ENCODE peak calls at places on chromosomes 12 and 14, in four cellular contexts. I is aorta, Q is fibroblast of lung, X is PC-9. S is an unnamed sample.

GRCh38 chr12:95102916-95103671 is 29.7 kb upstream of the NR2C1 start:
- DNase-seq in Q (peak), X (peak), I (no peak), S (no peak)

GRCh38 chr14:77882098-77882497 is 82.2 kb downstream of the ADCK1 start:
- DNase-seq in X (no peak), Q (no peak), I (no peak), S (no peak)

GRCh38 chr12:95942106-95942531 is 295 bp downstream of the CCDC38 start:
- DNase-seq in Q (no peak), I (no peak), X (no peak), S (peak)

GRCh38 chr14:28436821-28437220 is 329.8 kb upstream of the FOXG1 start:
- DNase-seq in I (no peak), Q (no peak), X (no peak), S (no peak)

GRCh38 chr12:69608114-69608513 is 2.6 kb downstream of the LRRC10 start:
- DNase-seq in Q (no peak), I (no peak), X (no peak), S (no peak)

GRCh38 chr12:53938276-53939140 is at the start of gene HOXC13:
- DNase-seq in Q (peak), I (peak), X (peak), S (peak)

GRCh38 chr14:25622752-25623151 is 572.8 kb upstream of the STXBP6 start:
- DNase-seq in Q (no peak), I (no peak), X (no peak), S (no peak)

GRCh38 chr14:104333903-104334811 is 195.8 kb downstream of the KIF26A start:
- DNase-seq in I (no peak), Q (no peak), X (no peak), S (no peak)

GRCh38 chr12:88419794-88420193 is 160.5 kb downstream of the KITLG start:
- DNase-seq in I (no peak), X (no peak), Q (no peak), S (no peak)

GRCh38 chr14:83379371-83379770 is 1845.7 kb upstream of the SEL1L start:
- DNase-seq in Q (no peak), X (no peak), I (no peak), S (no peak)

GRCh38 chr12:63133981-63134380 is 17.0 kb downstream of the AVPR1A start:
- DNase-seq in X (no peak), I (no peak), Q (no peak), S (no peak)

GRCh38 chr14:98952595-98953325 is 319.2 kb downstream of the BCL11B start:
- DNase-seq in Q (peak), X (no peak), I (peak), S (no peak)

GRCh38 chr12:124747426-124748161 is 116.1 kb downstream of the SCARB1 start:
- DNase-seq in X (peak), Q (peak), I (no peak), S (no peak)

GRCh38 chr12:32893458-32893857 is 3.1 kb downstream of the PKP2 start:
- DNase-seq in X (peak), Q (no peak), I (no peak), S (no peak)

GRCh38 chr12:2341871-2342270 is 289.1 kb downstream of the CACNA1C start:
- DNase-seq in X (no peak), I (no peak), Q (peak), S (no peak)

GRCh38 chr12:113136128-113136989 is 798 bp upstream of the RASAL1 start:
- DNase-seq in I (no peak), X (no peak), Q (no peak), S (peak)
- H3K4me3 ChIP-seq in I (no peak), X (peak), Q (no peak), S (peak)

GRCh38 chr12:108566452-108566851 is 4.1 kb downstream of the ISCU start:
- DNase-seq in X (no peak), I (no peak), Q (no peak), S (no peak)

GRCh38 chr12:108568653-108569154 is 6.3 kb downstream of the ISCU start:
- DNase-seq in I (no peak), X (no peak), Q (no peak), S (peak)

GRCh38 chr12:108567974-108568652 is 5.7 kb downstream of the ISCU start:
- DNase-seq in X (no peak), I (no peak), Q (no peak), S (no peak)

GRCh38 chr12:108565976-108566375 is 3.6 kb downstream of the ISCU start:
- DNase-seq in Q (peak), X (peak), I (peak), S (peak)

DNA sequence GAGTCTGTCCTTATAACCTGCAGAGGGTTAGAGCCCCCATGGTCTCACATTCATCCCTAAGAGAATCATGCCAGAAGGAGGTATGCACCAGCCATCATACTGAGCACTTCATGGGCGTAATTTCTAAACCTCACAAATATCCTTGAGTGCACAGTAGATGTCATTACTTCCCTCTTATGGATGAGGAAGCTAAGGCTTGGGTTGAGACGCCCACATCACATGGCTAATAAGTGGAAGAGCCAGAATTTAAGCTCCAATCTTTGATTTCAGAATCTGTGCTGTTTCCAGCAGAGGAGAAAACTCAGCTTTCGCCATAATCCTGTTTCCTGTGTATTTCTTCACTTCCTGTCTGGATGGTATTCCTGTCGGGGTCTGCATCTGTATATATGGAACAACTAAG is 5.0 kb downstream of the ISCU start:
- DNase-seq in X (no peak), I (no peak), Q (no peak), S (no peak)
- H3K4me3 ChIP-seq in X (no peak), I (no peak), Q (no peak), S (no peak)

GRCh38 chr12:102953221-102953620 is 4.3 kb upstream of the ASCL1 start:
- DNase-seq in Q (no peak), X (no peak), I (no peak), S (no peak)

GRCh38 chr12:102954143-102954542 is 3.3 kb upstream of the ASCL1 start:
- DNase-seq in I (no peak), Q (no peak), X (no peak), S (no peak)

GRCh38 chr12:102948941-102949352 is 8.5 kb upstream of the ASCL1 start:
- DNase-seq in Q (peak), X (no peak), I (no peak), S (peak)

GRCh38 chr12:102950107-102950949 is 7.1 kb upstream of the ASCL1 start:
- DNase-seq in I (no peak), X (no peak), Q (no peak), S (no peak)

DNA sequence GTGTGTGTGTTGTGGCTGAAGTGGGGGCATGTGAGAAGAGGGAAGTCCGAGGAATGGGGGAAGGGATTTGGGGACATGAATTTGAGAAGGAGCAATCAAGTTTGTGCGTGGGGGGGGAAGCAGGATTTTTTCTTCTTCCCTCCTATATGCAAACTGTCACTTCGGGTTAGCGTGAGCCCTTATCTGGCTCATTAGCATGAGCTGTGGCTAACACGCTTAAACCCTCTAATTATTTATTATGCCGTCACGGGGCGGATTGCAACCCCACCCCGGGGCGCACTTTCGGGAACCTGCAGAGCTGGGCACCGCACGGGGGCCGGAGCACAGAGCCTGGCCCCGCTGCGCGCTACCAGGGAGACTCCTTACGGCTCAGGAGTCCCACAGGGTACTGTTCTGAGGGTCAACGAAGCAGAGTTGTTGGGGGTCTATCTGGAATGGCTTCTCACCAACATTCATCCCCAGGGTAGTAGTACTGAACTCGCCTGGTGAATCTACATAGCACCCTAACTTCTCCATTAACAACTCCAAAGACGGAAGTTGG is 6.5 kb upstream of the ASCL1 start:
- DNase-seq in I (no peak), Q (no peak), X (no peak), S (no peak)
- H3K4me3 ChIP-seq in I (no peak), Q (no peak), X (no peak), S (no peak)

DNA sequence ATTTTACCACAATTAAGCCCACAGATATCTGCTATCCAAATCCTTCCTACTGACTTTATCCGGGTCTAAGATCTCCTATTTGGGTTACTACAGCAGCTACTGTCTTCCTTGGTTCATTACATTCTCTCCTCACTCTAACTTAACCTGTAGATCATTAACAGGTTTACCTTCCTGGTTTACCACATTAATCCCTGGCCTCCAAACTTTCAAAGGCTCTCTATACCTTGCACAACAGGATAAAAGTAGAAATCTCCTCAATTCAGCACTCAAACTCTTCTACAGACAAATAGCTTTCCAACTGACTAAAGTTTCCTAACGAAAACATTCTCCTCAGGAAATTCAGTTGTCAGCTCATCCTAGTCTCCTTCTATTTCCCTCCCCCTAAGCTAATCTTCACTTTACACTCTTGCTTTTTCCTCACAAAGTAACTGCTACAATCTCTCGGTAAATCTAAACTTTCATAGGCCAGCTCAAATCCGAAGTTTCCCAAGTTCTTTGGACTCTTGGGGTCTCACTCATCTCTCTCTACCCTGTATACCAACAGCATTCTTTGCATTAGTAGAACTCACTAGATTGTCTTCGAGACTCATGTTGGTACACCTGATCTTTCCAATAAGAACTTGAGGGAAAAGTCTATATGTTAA is 2.7 kb downstream of the BTBD7 start:
- DNase-seq in Q (no peak), I (no peak), X (no peak), S (no peak)
- H3K4me3 ChIP-seq in Q (no peak), I (no peak), X (peak), S (peak)

GRCh38 chr14:100063314-100063941 is 1.8 kb upstream of the EVL start:
- DNase-seq in Q (no peak), I (no peak), X (no peak), S (no peak)

GRCh38 chr14:100067481-100067880 is 2.3 kb downstream of the EVL start:
- DNase-seq in I (no peak), Q (no peak), X (no peak), S (peak)

GRCh38 chr14:100066984-100067383 is 1.8 kb downstream of the EVL start:
- DNase-seq in X (no peak), I (no peak), Q (no peak), S (no peak)

GRCh38 chr14:100065942-100066574 is 836 bp downstream of the EVL start:
- DNase-seq in X (no peak), I (no peak), Q (no peak), S (peak)

DNA sequence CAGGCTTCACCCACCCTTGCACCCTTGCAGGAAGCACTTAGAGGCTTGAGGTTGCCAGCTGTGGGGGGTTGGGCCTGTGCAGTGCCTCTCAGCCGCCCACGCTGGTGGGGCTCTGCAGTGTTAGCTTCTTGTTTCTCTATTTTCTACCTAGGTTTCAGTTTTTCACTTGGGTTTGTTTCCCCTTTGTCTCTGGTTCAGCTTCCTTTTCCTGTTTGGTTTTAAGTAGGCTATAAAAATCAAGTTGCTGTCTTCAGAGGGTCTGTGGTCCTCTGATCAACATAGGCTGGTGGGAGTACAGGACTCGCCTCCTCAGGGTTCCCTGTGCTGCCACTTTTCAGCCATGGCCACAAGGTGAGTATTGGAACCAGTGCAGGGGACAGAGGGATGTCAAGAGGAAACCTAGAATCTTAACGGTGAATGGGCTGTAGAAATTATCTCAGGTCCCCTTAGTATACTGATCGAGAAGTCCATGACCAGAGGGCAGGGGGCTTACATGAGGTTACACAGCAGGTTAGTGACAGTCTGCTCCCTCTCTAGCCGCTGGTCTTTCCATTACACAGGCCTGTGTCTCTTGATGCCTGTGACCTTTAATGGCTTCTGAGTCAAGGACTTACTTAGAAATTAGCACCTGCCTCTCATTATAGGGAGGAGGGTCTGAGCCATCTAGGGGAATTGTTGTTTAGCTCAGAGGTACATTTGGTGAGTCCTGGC is at the start of gene EVL:
- DNase-seq in X (no peak), Q (no peak), I (peak), S (peak)
- H3K4me3 ChIP-seq in X (no peak), Q (no peak), I (no peak), S (peak)